ENCODE peak calls at places on chromosome 6, in ten cellular contexts. X is GM20000, K is posterior cingulate gyrus, P is cardiac fibroblast, S is fibroblast of mammary gland, B is glomerular endothelial cell, Z is NCI-H1105, V is neural crest cell, G is head of caudate nucleus, E is NCI-H1417. L is an unnamed sample.
A peak's percentile ranks its signal among the peaks of the same experiment; 100 is the strongest.

GRCh38 chr6:85673198-85674139 is 30.8 kb upstream of the SYNCRIP start:
- DNase-seq in X (no peak), K (no peak), P (peak; percentile 4), S (peak; percentile 22), B (no peak), Z (no peak), V (no peak), G (no peak), E (no peak), L (no peak)

GRCh38 chr6:83365931-83366330 is 64.9 kb downstream of the ME1 start:
- DNase-seq in X (no peak), K (no peak), P (peak; percentile 52), S (peak; percentile 90), B (no peak), Z (no peak), V (no peak), G (no peak), E (no peak), L (no peak)

GRCh38 chr6:9139762-9140161 is 704.4 kb upstream of the SLC35B3 start:
- DNase-seq in X (no peak), K (no peak), P (no peak), S (peak; percentile 56), B (no peak), Z (no peak), V (no peak), G (no peak), E (no peak), L (no peak)

GRCh38 chr6:157332813-157333212 is 9.5 kb upstream of the TMEM242 start:
- DNase-seq in X (no peak), K (no peak), P (no peak), S (no peak), B (no peak), Z (no peak), V (no peak), G (no peak), E (no peak), L (no peak)

GRCh38 chr6:49606696-49607390 is 29.8 kb downstream of the RHAG start:
- DNase-seq in X (peak; percentile 64), K (peak; percentile 11), P (peak; percentile 90), S (peak; percentile 89), B (peak; percentile 84), Z (peak; percentile 92), V (peak; percentile 25), G (peak; percentile 41), E (peak; percentile 86), L (peak; percentile 38)

GRCh38 chr6:53199156-53199555 is 50.5 kb upstream of the GCM1 start:
- DNase-seq in X (peak; percentile 60), K (no peak), P (no peak), S (no peak), B (no peak), Z (no peak), V (no peak), G (no peak), E (no peak), L (no peak)

GRCh38 chr6:92827104-92827503 is 592.3 kb downstream of the EPHA7 start:
- DNase-seq in X (no peak), K (no peak), P (no peak), S (no peak), B (no peak), Z (no peak), V (no peak), G (no peak), E (no peak), L (no peak)

GRCh38 chr6:88840806-88841539 is 122.4 kb downstream of the RNGTT start:
- DNase-seq in X (no peak), K (no peak), P (peak; percentile 10), S (no peak), B (no peak), Z (no peak), V (no peak), G (no peak), E (no peak), L (no peak)

GRCh38 chr6:24545691-24546090 is 50.9 kb downstream of the ALDH5A1 start:
- DNase-seq in X (no peak), K (no peak), P (no peak), S (no peak), B (no peak), Z (no peak), V (no peak), G (no peak), E (no peak), L (no peak)

GRCh38 chr6:14361956-14362587 is 244.5 kb downstream of the CD83 start:
- DNase-seq in X (no peak), K (no peak), P (no peak), S (no peak), B (no peak), Z (no peak), V (no peak), G (no peak), E (no peak), L (no peak)

GRCh38 chr6:10540073-10540746 is 19.1 kb downstream of the GCNT2 start:
- DNase-seq in X (peak; percentile 22), K (no peak), P (no peak), S (no peak), B (no peak), Z (no peak), V (no peak), G (no peak), E (no peak), L (no peak)

GRCh38 chr6:155117266-155117665 is 122.2 kb downstream of the TIAM2 start:
- DNase-seq in X (no peak), K (no peak), P (peak; percentile 80), S (peak; percentile 44), B (no peak), Z (no peak), V (no peak), G (no peak), E (no peak), L (no peak)

GRCh38 chr6:127484207-127484858 is 25.1 kb upstream of the KIAA0408 start:
- DNase-seq in X (peak; percentile 80), K (no peak), P (peak; percentile 80), S (peak; percentile 62), B (no peak), Z (no peak), V (no peak), G (no peak), E (no peak), L (no peak)

GRCh38 chr6:134523051-134523450 is 205.1 kb upstream of the SGK1 start:
- DNase-seq in X (no peak), K (no peak), P (no peak), S (no peak), B (no peak), Z (no peak), V (no peak), G (no peak), E (no peak), L (no peak)

GRCh38 chr6:2542858-2543218 is 207.9 kb downstream of the MYLK4 start:
- DNase-seq in X (no peak), K (no peak), P (peak; percentile 69), S (peak; percentile 64), B (no peak), Z (no peak), V (no peak), G (no peak), E (peak; percentile 75), L (no peak)

GRCh38 chr6:3620937-3621336 is 130.6 kb downstream of the PXDC1 start:
- DNase-seq in X (no peak), K (no peak), P (no peak), S (no peak), B (no peak), Z (no peak), V (no peak), G (no peak), E (no peak), L (no peak)

GRCh38 chr6:43943099-43943766 is 173.2 kb downstream of the VEGFA start:
- DNase-seq in X (no peak), K (no peak), P (no peak), S (no peak), B (no peak), Z (no peak), V (no peak), G (no peak), E (no peak), L (no peak)

GRCh38 chr6:44217332-44218143 is 812 bp downstream of the MYMX start:
- DNase-seq in X (peak; percentile 8), K (no peak), P (no peak), S (no peak), B (no peak), Z (no peak), V (no peak), G (peak; percentile 45), E (no peak), L (peak; percentile 47)

GRCh38 chr6:62652692-62653328 is 366.8 kb upstream of the KHDRBS2 start:
- DNase-seq in X (no peak), K (no peak), P (peak; percentile 43), S (peak; percentile 36), B (no peak), Z (no peak), V (no peak), G (no peak), E (no peak), L (no peak)

GRCh38 chr6:158231551-158232444 is 63.6 kb downstream of the GTF2H5 start:
- DNase-seq in X (peak; percentile 97), K (peak; percentile 74), P (peak; percentile 57), S (no peak), B (no peak), Z (peak; percentile 76), V (peak; percentile 67), G (peak; percentile 77), E (peak; percentile 70), L (peak; percentile 80)

GRCh38 chr6:86978251-86978650 is 40.9 kb downstream of the HTR1E start:
- DNase-seq in X (no peak), K (no peak), P (no peak), S (no peak), B (no peak), Z (no peak), V (no peak), G (no peak), E (no peak), L (no peak)

GRCh38 chr6:87334683-87335082 is 5.6 kb upstream of the GJB7 start:
- DNase-seq in X (no peak), K (no peak), P (no peak), S (no peak), B (no peak), Z (no peak), V (no peak), G (no peak), E (no peak), L (no peak)

GRCh38 chr6:132445201-132445951 is 44.1 kb upstream of the MOXD1 start:
- DNase-seq in X (no peak), K (no peak), P (peak; percentile 95), S (peak; percentile 97), B (no peak), Z (no peak), V (no peak), G (no peak), E (no peak), L (peak; percentile 57)

GRCh38 chr6:79403525-79403924 is 133.7 kb downstream of the LCA5 start:
- DNase-seq in X (no peak), K (no peak), P (no peak), S (no peak), B (no peak), Z (no peak), V (no peak), G (no peak), E (no peak), L (no peak)

GRCh38 chr6:22892452-22892851 is 323.1 kb downstream of the HDGFL1 start:
- DNase-seq in X (no peak), K (no peak), P (peak; percentile 98), S (peak; percentile 97), B (peak; percentile 93), Z (no peak), V (no peak), G (no peak), E (no peak), L (no peak)

GRCh38 chr6:15441215-15441868 is 195.5 kb downstream of the JARID2 start:
- DNase-seq in X (peak; percentile 45), K (no peak), P (peak; percentile 87), S (peak; percentile 83), B (no peak), Z (peak; percentile 44), V (peak; percentile 52), G (peak; percentile 51), E (peak; percentile 53), L (peak; percentile 67)

GRCh38 chr6:21164768-21165326 is 428.7 kb upstream of the SOX4 start:
- DNase-seq in X (peak; percentile 24), K (no peak), P (no peak), S (peak; percentile 22), B (no peak), Z (no peak), V (no peak), G (no peak), E (no peak), L (no peak)

GRCh38 chr6:37501632-37502466 is 2.2 kb upstream of the CCDC167 start:
- DNase-seq in X (no peak), K (no peak), P (no peak), S (no peak), B (no peak), Z (no peak), V (no peak), G (no peak), E (no peak), L (no peak)

L was measured in retina.